ENCODE peak calls at places on chromosome 22, in nine cellular contexts. M is ovary; I is PC-9; W is CD8-positive, alpha-beta T cell; K is suprapubic skin; G is body of pancreas; E is K562; R is SK-N-SH; O is neural progenitor cell. Q is an unnamed sample.

GRCh38 chr22:17366830-17367229 is 2.4 kb upstream of the CECR2 start:
- DNase-seq in M (peak; percentile 41), I (no peak), O (peak; percentile 84), E (peak; percentile 74), K (no peak), G (no peak), R (peak; percentile 37), W (peak; percentile 52), Q (no peak)

GRCh38 chr22:31972180-31972579 is 27.8 kb downstream of the YWHAH start:
- DNase-seq in I (no peak), K (no peak), G (no peak), W (no peak), R (no peak), M (no peak), E (no peak), O (no peak), Q (no peak)

GRCh38 chr22:42905702-42906183 is 48.7 kb upstream of the ARFGAP3 start:
- DNase-seq in G (peak; percentile 98), R (peak; percentile 15), K (no peak), I (no peak), O (no peak), M (peak; percentile 39), W (no peak), E (no peak), Q (peak; percentile 90)

GRCh38 chr22:28002181-28002700 is 83.2 kb upstream of the PITPNB start:
- DNase-seq in G (no peak), K (no peak), O (no peak), E (no peak), I (no peak), W (no peak), M (no peak), R (peak; percentile 47), Q (no peak)

GRCh38 chr22:45162531-45162930 is 1.2 kb upstream of the NUP50 start:
- DNase-seq in R (no peak), W (no peak), G (no peak), O (peak; percentile 4), M (no peak), K (no peak), E (no peak), I (peak; percentile 52), Q (no peak)

GRCh38 chr22:48382197-48382596 is 1445.5 kb downstream of the BRD1 start:
- DNase-seq in O (no peak), R (peak; percentile 30), I (no peak), W (peak; percentile 2), G (no peak), K (peak; percentile 26), E (no peak), M (no peak), Q (no peak)

GRCh38 chr22:48927591-48927990 is 900.1 kb downstream of the BRD1 start:
- DNase-seq in K (no peak), M (no peak), I (no peak), E (no peak), O (no peak), G (no peak), W (peak; percentile 21), R (no peak), Q (no peak)

GRCh38 chr22:44595841-44596341 is 97.9 kb upstream of the RTL6 start:
- DNase-seq in R (peak; percentile 44), W (no peak), E (no peak), M (no peak), G (no peak), I (no peak), K (no peak), O (no peak), Q (no peak)

GRCh38 chr22:22999473-22999872 is 70.8 kb upstream of the GNAZ start:
- DNase-seq in I (no peak), M (no peak), G (no peak), E (no peak), W (no peak), O (no peak), K (no peak), R (no peak), Q (no peak)

GRCh38 chr22:46116491-46116958 is 33.8 kb upstream of the PPARA start:
- DNase-seq in W (peak; percentile 90), M (peak; percentile 97), O (peak; percentile 95), G (peak; percentile 96), I (peak; percentile 72), K (peak; percentile 97), R (peak; percentile 99), E (peak; percentile 94), Q (peak; percentile 95)

GRCh38 chr22:18111759-18112330 is 1.2 kb downstream of the TUBA8 start:
- DNase-seq in K (no peak), I (no peak), E (no peak), G (no peak), M (no peak), O (no peak), R (no peak), W (no peak), Q (peak; percentile 79)

GRCh38 chr22:49323751-49324415 is 503.8 kb downstream of the BRD1 start:
- DNase-seq in K (peak; percentile 69), M (no peak), W (peak; percentile 37), O (no peak), G (no peak), R (no peak), I (no peak), E (no peak), Q (no peak)

GRCh38 chr22:17281026-17281809 is 62.0 kb upstream of the ADA2 start:
- DNase-seq in R (no peak), M (no peak), O (no peak), W (no peak), K (no peak), G (no peak), I (no peak), E (no peak), Q (no peak)

GRCh38 chr22:41905411-41906202 is 9.3 kb downstream of the SHISA8 start:
- DNase-seq in E (no peak), I (no peak), K (no peak), W (no peak), G (no peak), O (no peak), R (no peak), M (no peak), Q (no peak)

GRCh38 chr22:22959147-22959827 is 71.7 kb downstream of the IGLL5 start:
- DNase-seq in K (no peak), O (peak; percentile 89), M (peak; percentile 78), R (peak; percentile 73), W (peak; percentile 89), G (peak; percentile 62), I (no peak), E (peak; percentile 98), Q (peak; percentile 80)

GRCh38 chr22:46072981-46073682 is 77.2 kb upstream of the PPARA start:
- DNase-seq in M (peak; percentile 0), O (no peak), G (peak; percentile 11), W (no peak), I (no peak), R (no peak), E (no peak), K (peak; percentile 69), Q (peak; percentile 2)

GRCh38 chr22:47593911-47594311 is 831.5 kb downstream of the TBC1D22A start:
- DNase-seq in R (no peak), M (no peak), K (peak; percentile 66), O (no peak), G (no peak), W (peak; percentile 34), I (no peak), E (no peak), Q (peak; percentile 4)

GRCh38 chr22:35977136-35977535 is 51.5 kb downstream of the RBFOX2 start:
- DNase-seq in I (no peak), W (no peak), R (no peak), K (no peak), O (no peak), G (no peak), E (no peak), M (no peak), Q (no peak)
- H3K4me1 ChIP-seq in I (peaks cover 6% of the 10 kb centered on the region), W (no peaks in the 10 kb centered on the region), R (peaks cover 41% of the 10 kb centered on the region), K (peaks cover 33% of the 10 kb centered on the region), O (peaks cover 28% of the 10 kb centered on the region), G (peaks cover 40% of the 10 kb centered on the region), E (peaks cover 3% of the 10 kb centered on the region), M (peaks cover 23% of the 10 kb centered on the region), Q (peaks cover 38% of the 10 kb centered on the region)

GRCh38 chr22:34897126-34897525 is 168.8 kb upstream of the ISX start:
- DNase-seq in M (no peak), G (no peak), E (no peak), K (no peak), R (no peak), O (no peak), I (no peak), W (no peak), Q (no peak)
- TF ChIP-seq CTCF in M (no peak), G (no peak), E (no peak), K (no peak), R (no peak), O (no peak), I (no peak), W (no peak), Q (no peak)

GRCh38 chr22:37276771-37277170 is 5.5 kb upstream of the CYTH4 start:
- DNase-seq in I (no peak), R (no peak), E (peak; percentile 62), K (no peak), W (no peak), O (no peak), M (no peak), G (no peak), Q (no peak)
- H3K4me3 ChIP-seq in I (no peak overlapping the region), R (no peak overlapping the region), E (no peak overlapping the region), K (no peak overlapping the region), W (no peak overlapping the region), O (no peak overlapping the region), M (no peak overlapping the region), G (no peak overlapping the region), Q (no peak overlapping the region)

GRCh38 chr22:26648011-26648497 is 9.3 kb upstream of the MIAT start:
- DNase-seq in E (no peak), K (no peak), G (no peak), O (peak; percentile 94), R (peak; percentile 39), I (no peak), M (no peak), W (peak; percentile 83), Q (no peak)

GRCh38 chr22:26646158-26646557 is 11.2 kb upstream of the MIAT start:
- DNase-seq in G (no peak), O (no peak), R (no peak), I (no peak), E (no peak), M (no peak), K (no peak), W (no peak), Q (no peak)

GRCh38 chr22:26643368-26644100 is 13.9 kb upstream of the MIAT start:
- DNase-seq in M (no peak), E (peak; percentile 60), G (no peak), I (no peak), O (no peak), K (no peak), W (no peak), R (no peak), Q (no peak)

DNA sequence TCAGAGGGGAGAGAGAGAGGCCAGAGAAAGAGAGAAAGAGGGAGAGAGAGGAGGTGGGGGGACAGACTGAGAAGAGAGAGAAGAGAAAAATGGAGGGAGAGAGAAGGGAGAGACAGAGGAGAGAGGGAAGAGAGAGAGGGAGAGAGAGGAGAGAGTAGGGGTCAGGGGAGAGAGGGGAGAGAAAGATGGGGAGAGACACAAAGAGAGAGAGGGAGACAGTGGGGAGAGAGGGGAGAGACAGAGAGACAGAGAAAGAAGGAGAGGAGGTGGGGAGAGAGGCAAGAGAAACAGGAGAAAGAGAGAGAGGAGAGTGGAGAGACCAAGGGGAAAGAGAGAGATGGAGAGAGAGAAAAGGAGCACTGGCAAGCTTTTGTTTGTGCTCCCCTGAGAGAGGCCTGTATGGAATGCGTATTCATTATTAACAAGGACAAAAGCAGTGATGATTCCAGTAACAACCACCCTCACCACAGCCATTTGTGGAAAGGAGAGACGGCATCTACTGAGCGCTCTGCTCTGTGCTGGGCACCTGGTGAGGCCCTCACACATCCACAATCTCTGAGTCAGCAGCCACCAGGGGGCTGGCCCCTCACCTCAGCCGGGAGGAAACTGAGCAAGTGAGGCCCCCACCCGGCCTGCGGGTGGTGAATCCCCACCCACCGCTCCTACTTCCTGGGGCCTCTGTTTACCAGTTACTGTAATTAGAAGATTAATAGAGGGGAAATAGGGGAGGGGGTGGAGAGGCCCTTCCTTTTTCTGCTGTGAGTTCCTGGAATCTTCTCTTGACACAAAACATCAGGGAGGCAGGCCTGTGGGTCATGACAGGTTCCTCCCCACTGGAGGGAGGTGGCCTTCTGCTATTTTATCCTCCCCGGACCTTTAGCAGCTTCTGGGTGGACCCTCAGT is 14.7 kb upstream of the MIAT start:
- DNase-seq in K (no peak), O (peak; percentile 54), G (no peak), M (no peak), R (no peak), E (peak; percentile 64), W (peak; percentile 87), I (no peak), Q (no peak)
- H3K4me1 ChIP-seq in K (peaks cover 14% of the 10 kb centered on the region), O (peaks cover 71% of the 10 kb centered on the region), G (peaks cover 5% of the 10 kb centered on the region), M (peaks cover 2% of the 10 kb centered on the region), R (peaks cover 25% of the 10 kb centered on the region), E (peaks cover 44% of the 10 kb centered on the region), W (peaks cover 69% of the 10 kb centered on the region), I (no peaks in the 10 kb centered on the region), Q (peaks cover 4% of the 10 kb centered on the region)